ENCODE peak calls at places on chromosomes 6 and 20, in four cellular contexts. One of them, this sample, is unnamed.

GRCh38 chr20:63234693-63235398 is 859 bp upstream of the BIRC7 start:
- DNase-seq in GM23248: peak; percentile 36
- DNase-seq in HCT116: no peak
- DNase-seq in gastrocnemius medialis: no peak
- DNase-seq in this sample: peak; percentile 85

GRCh38 chr6:684831-685636 is 7.9 kb downstream of the EXOC2 start:
- DNase-seq in GM23248: peak; percentile 59
- DNase-seq in gastrocnemius medialis: no peak
- DNase-seq in HCT116: no peak
- DNase-seq in this sample: peak; percentile 67

GRCh38 chr20:19313342-19314069 is 101.1 kb downstream of the SLC24A3 start:
- DNase-seq in GM23248: no peak
- DNase-seq in HCT116: no peak
- DNase-seq in gastrocnemius medialis: no peak
- DNase-seq in this sample: no peak

GRCh38 chr6:18211338-18211737 is 53.0 kb downstream of the DEK start:
- DNase-seq in GM23248: no peak
- DNase-seq in HCT116: no peak
- DNase-seq in gastrocnemius medialis: no peak
- DNase-seq in this sample: no peak

GRCh38 chr6:150377211-150377781 is 8.5 kb downstream of the IYD start:
- DNase-seq in gastrocnemius medialis: no peak
- DNase-seq in HCT116: no peak
- DNase-seq in GM23248: peak; percentile 42
- DNase-seq in this sample: no peak

GRCh38 chr6:168385858-168386735 is 54.9 kb upstream of the SMOC2 start:
- DNase-seq in HCT116: no peak
- DNase-seq in GM23248: no peak
- DNase-seq in gastrocnemius medialis: no peak
- DNase-seq in this sample: peak; percentile 38

GRCh38 chr6:35920793-35921732 is at the start of gene SRPK1:
- DNase-seq in gastrocnemius medialis: peak; percentile 84
- DNase-seq in HCT116: peak; percentile 72
- DNase-seq in GM23248: peak; percentile 91
- DNase-seq in this sample: peak; percentile 99

GRCh38 chr6:44270526-44271405 is 516 bp downstream of the TMEM151B start:
- DNase-seq in gastrocnemius medialis: no peak
- DNase-seq in GM23248: no peak
- DNase-seq in HCT116: no peak
- DNase-seq in this sample: peak; percentile 91

GRCh38 chr20:42027746-42028268 is 409.6 kb upstream of the CHD6 start:
- DNase-seq in gastrocnemius medialis: no peak
- DNase-seq in HCT116: no peak
- DNase-seq in GM23248: no peak
- DNase-seq in this sample: no peak

GRCh38 chr6:142883011-142883410 is 62.0 kb downstream of the HIVEP2 start:
- DNase-seq in GM23248: peak; percentile 83
- DNase-seq in HCT116: no peak
- DNase-seq in gastrocnemius medialis: no peak
- DNase-seq in this sample: no peak

GRCh38 chr6:139369568-139370046 is 4.8 kb downstream of the CITED2 start:
- DNase-seq in gastrocnemius medialis: no peak
- DNase-seq in GM23248: peak; percentile 88
- DNase-seq in HCT116: no peak
- DNase-seq in this sample: no peak

GRCh38 chr6:54992789-54993188 is 146.2 kb downstream of the FAM83B start:
- DNase-seq in HCT116: no peak
- DNase-seq in GM23248: peak; percentile 14
- DNase-seq in gastrocnemius medialis: no peak
- DNase-seq in this sample: no peak

GRCh38 chr6:15444881-15445280 is 199.0 kb downstream of the JARID2 start:
- DNase-seq in HCT116: peak; percentile 16
- DNase-seq in gastrocnemius medialis: no peak
- DNase-seq in GM23248: no peak
- DNase-seq in this sample: no peak

GRCh38 chr6:68572525-68572924 is 62.6 kb upstream of the ADGRB3 start:
- DNase-seq in HCT116: no peak
- DNase-seq in GM23248: peak; percentile 6
- DNase-seq in gastrocnemius medialis: no peak
- DNase-seq in this sample: no peak

GRCh38 chr20:19552144-19552895 is 205.7 kb upstream of the RIN2 start:
- DNase-seq in GM23248: no peak
- DNase-seq in HCT116: no peak
- DNase-seq in gastrocnemius medialis: no peak
- DNase-seq in this sample: peak; percentile 23

GRCh38 chr6:21612067-21612745 is 18.7 kb downstream of the SOX4 start:
- DNase-seq in HCT116: no peak
- DNase-seq in GM23248: no peak
- DNase-seq in gastrocnemius medialis: no peak
- DNase-seq in this sample: no peak

GRCh38 chr20:44109951-44110361 is 77.0 kb downstream of the JPH2 start:
- DNase-seq in HCT116: no peak
- DNase-seq in gastrocnemius medialis: no peak
- DNase-seq in GM23248: no peak
- DNase-seq in this sample: no peak

GRCh38 chr6:125469915-125470314 is 168.1 kb upstream of the HDDC2 start:
- DNase-seq in HCT116: no peak
- DNase-seq in gastrocnemius medialis: no peak
- DNase-seq in GM23248: no peak
- DNase-seq in this sample: no peak

GRCh38 chr20:11891827-11892521 is 25.7 kb upstream of the BTBD3 start:
- DNase-seq in HCT116: peak; percentile 66
- DNase-seq in GM23248: peak; percentile 89
- DNase-seq in gastrocnemius medialis: peak; percentile 13
- DNase-seq in this sample: peak; percentile 79

GRCh38 chr6:119347466-119348307 is 1.9 kb downstream of the MAN1A1 start:
- DNase-seq in GM23248: peak; percentile 61
- DNase-seq in HCT116: no peak
- DNase-seq in gastrocnemius medialis: peak; percentile 17
- DNase-seq in this sample: no peak

GRCh38 chr6:81756690-81757089 is 4.2 kb upstream of the TENT5A start:
- DNase-seq in HCT116: no peak
- DNase-seq in gastrocnemius medialis: no peak
- DNase-seq in GM23248: no peak
- DNase-seq in this sample: no peak

GRCh38 chr6:168623736-168624135 is 182.8 kb downstream of the SMOC2 start:
- DNase-seq in gastrocnemius medialis: no peak
- DNase-seq in GM23248: no peak
- DNase-seq in HCT116: no peak
- DNase-seq in this sample: no peak

GRCh38 chr6:13548500-13549210 is 25.7 kb upstream of the SIRT5 start:
- DNase-seq in HCT116: no peak
- DNase-seq in GM23248: no peak
- DNase-seq in gastrocnemius medialis: no peak
- DNase-seq in this sample: no peak

GRCh38 chr6:169979873-169980440 is 228.5 kb downstream of the ERMARD start:
- DNase-seq in gastrocnemius medialis: no peak
- DNase-seq in HCT116: no peak
- DNase-seq in GM23248: no peak
- DNase-seq in this sample: no peak

GRCh38 chr6:161736796-161737292 is 463.0 kb upstream of the AGPAT4 start:
- DNase-seq in HCT116: no peak
- DNase-seq in gastrocnemius medialis: no peak
- DNase-seq in GM23248: peak; percentile 24
- DNase-seq in this sample: no peak

GRCh38 chr6:104711371-104711770 is 148.3 kb downstream of the HACE1 start:
- DNase-seq in gastrocnemius medialis: no peak
- DNase-seq in GM23248: peak; percentile 61
- DNase-seq in HCT116: no peak
- DNase-seq in this sample: no peak

GRCh38 chr6:26230336-26230735 is 134.7 kb upstream of the BTN3A2 start:
- DNase-seq in GM23248: peak; percentile 53
- DNase-seq in HCT116: no peak
- DNase-seq in gastrocnemius medialis: no peak
- DNase-seq in this sample: no peak

GRCh38 chr6:89008299-89008698 is 44.9 kb upstream of the RNGTT start:
- DNase-seq in HCT116: no peak
- DNase-seq in GM23248: no peak
- DNase-seq in gastrocnemius medialis: no peak
- DNase-seq in this sample: no peak
- H3K4me3 ChIP-seq in HCT116: no peak overlapping the region
- H3K4me3 ChIP-seq in GM23248: no peak overlapping the region
- H3K4me3 ChIP-seq in gastrocnemius medialis: no peak overlapping the region
- H3K4me3 ChIP-seq in this sample: peak overlapping the region; percentile 42

GRCh38 chr6:67433124-67433523 is 1202.0 kb upstream of the ADGRB3 start:
- DNase-seq in gastrocnemius medialis: no peak
- DNase-seq in HCT116: no peak
- DNase-seq in GM23248: peak; percentile 0
- DNase-seq in this sample: no peak

GRCh38 chr6:67431076-67431475 is 1204.0 kb upstream of the ADGRB3 start:
- DNase-seq in HCT116: no peak
- DNase-seq in gastrocnemius medialis: no peak
- DNase-seq in GM23248: no peak
- DNase-seq in this sample: no peak
- H3K4me1 ChIP-seq in HCT116: no peaks in the 10 kb centered on the region
- H3K4me1 ChIP-seq in gastrocnemius medialis: no peaks in the 10 kb centered on the region
- H3K4me1 ChIP-seq in GM23248: no peaks in the 10 kb centered on the region
- H3K4me1 ChIP-seq in this sample: no peaks in the 10 kb centered on the region

GRCh38 chr6:50816115-50816675 is 2.5 kb upstream of the TFAP2B start:
- DNase-seq in gastrocnemius medialis: no peak
- DNase-seq in GM23248: peak; percentile 80
- DNase-seq in HCT116: peak; percentile 34
- DNase-seq in this sample: peak; percentile 92

GRCh38 chr6:50817638-50817950 is 1.1 kb upstream of the TFAP2B start:
- DNase-seq in GM23248: no peak
- DNase-seq in HCT116: no peak
- DNase-seq in gastrocnemius medialis: no peak
- DNase-seq in this sample: no peak

GRCh38 chr6:50818673-50819072 is at the start of gene TFAP2B:
- DNase-seq in gastrocnemius medialis: no peak
- DNase-seq in GM23248: no peak
- DNase-seq in HCT116: no peak
- DNase-seq in this sample: no peak

GRCh38 chr6:50816947-50817637 is 1.6 kb upstream of the TFAP2B start:
- DNase-seq in gastrocnemius medialis: no peak
- DNase-seq in HCT116: no peak
- DNase-seq in GM23248: no peak
- DNase-seq in this sample: no peak

DNA sequence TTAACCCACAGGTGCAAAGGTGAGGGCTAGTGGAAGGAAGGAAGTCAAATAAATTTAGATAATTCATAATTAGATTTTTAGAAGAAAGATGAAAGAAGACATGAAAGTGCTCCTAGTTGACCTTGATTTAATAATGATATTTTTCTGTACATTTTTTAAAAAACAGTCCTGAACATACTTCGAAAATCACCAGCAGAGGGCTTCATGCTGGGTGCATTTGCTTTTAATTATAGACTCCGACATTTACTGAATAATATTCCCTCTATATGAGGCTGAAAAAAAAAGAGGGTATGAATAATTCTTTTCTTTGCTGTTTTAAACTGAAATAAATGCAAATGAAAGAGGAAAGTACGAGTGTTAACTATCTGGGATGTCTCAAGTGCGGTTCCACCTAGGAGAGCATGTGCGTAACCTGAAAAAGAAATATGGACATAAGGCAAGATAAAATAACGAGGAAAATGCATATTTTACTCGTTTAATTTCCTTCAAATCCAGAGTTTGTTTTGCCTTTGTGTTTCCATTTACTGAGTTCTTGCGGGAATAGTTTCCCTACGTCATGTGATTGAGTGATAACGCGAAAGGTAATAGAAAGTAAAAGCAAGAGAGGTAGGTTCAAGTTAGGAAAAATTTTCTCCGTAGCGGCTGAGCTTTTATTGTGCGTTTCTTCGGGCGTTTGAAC is 3.1 kb upstream of the TFAP2B start:
- DNase-seq in GM23248: peak; percentile 67
- DNase-seq in gastrocnemius medialis: no peak
- DNase-seq in HCT116: no peak
- DNase-seq in this sample: no peak
- H3K4me3 ChIP-seq in GM23248: peak overlapping the region; percentile 80
- H3K4me3 ChIP-seq in gastrocnemius medialis: peak overlapping the region; percentile 50
- H3K4me3 ChIP-seq in HCT116: no peak overlapping the region
- H3K4me3 ChIP-seq in this sample: peak overlapping the region; percentile 69

DNA sequence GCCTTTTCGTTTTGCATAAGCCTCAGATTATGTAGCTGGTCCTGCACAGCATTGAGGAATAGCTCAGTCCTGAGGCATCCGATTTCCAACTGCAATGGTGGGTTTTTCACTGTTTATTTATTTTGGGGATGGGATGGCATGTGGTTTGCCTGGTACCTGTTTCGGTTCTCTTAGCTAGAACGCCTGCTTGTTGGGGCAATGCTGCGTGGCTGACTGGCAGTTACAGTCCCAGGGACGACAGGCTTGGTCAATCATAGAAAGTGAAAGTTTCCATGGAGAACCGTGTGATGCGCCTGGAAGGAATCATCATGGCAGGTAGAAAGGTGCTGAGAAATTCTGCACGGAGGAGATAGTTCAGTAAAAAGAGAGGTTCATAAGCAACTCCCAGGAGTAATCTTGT is 18.3 kb downstream of the ID4 start:
- DNase-seq in HCT116: no peak
- DNase-seq in gastrocnemius medialis: no peak
- DNase-seq in GM23248: no peak
- DNase-seq in this sample: no peak
- H3K4me1 ChIP-seq in HCT116: peaks cover 10% of the 10 kb centered on the region
- H3K4me1 ChIP-seq in gastrocnemius medialis: no peaks in the 10 kb centered on the region
- H3K4me1 ChIP-seq in GM23248: no peaks in the 10 kb centered on the region
- H3K4me1 ChIP-seq in this sample: peaks cover 11% of the 10 kb centered on the region

DNA sequence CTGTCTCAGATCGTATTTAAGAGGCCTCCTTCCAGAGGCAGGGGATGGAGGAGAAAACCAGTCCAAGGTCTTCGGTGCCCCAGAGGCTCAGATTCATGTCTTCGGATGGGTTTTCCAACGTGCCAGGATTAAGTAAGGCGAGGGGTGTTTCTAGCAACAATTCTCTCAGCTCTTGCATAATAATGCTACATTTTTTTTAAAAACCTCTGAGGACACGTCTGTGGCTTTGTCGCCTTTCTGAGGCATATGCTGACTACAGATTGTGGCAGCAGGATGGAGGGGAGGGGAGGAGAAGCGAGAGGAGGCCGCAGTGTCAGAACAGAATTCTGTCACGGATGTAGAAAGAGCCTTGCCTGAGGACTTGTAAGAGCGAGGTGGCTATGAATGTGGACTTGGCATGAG is 17.7 kb upstream of the CCDC167 start:
- DNase-seq in gastrocnemius medialis: no peak
- DNase-seq in GM23248: peak; percentile 61
- DNase-seq in HCT116: no peak
- DNase-seq in this sample: peak; percentile 74
- H3K4me3 ChIP-seq in gastrocnemius medialis: no peak overlapping the region
- H3K4me3 ChIP-seq in GM23248: no peak overlapping the region
- H3K4me3 ChIP-seq in HCT116: no peak overlapping the region
- H3K4me3 ChIP-seq in this sample: no peak overlapping the region

This sample was measured in osteoblast.